ENCODE peak calls at places on chromosomes 5 and 9, in seven cellular contexts. B, G, K, S, F, D and Y are unnamed samples. For H3K4me1, the result is how much of the 10 kb centered on the place peaks cover.

GRCh38 chr9:127185931-127186781 is 63.7 kb upstream of the ANGPTL2 start:
- DNase-seq in K (peak), S (no peak), F (peak), G (no peak), D (peak), B (no peak), Y (peak)

GRCh38 chr5:55467862-55468551 is 66.8 kb downstream of the PLPP1 start:
- DNase-seq in B (no peak), S (no peak), D (no peak), K (no peak), F (no peak), G (no peak), Y (no peak)

GRCh38 chr9:126334626-126335621 is 8.3 kb downstream of the MVB12B start:
- DNase-seq in D (peak), S (no peak), F (no peak), G (peak), B (peak), K (no peak), Y (peak)

GRCh38 chr9:129285979-129286772 is 108.1 kb upstream of the IER5L start:
- DNase-seq in G (no peak), D (no peak), F (no peak), S (no peak), K (peak), B (no peak), Y (no peak)

GRCh38 chr9:36913393-36914211 is 120.5 kb downstream of the PAX5 start:
- DNase-seq in S (no peak), B (no peak), F (no peak), G (no peak), D (no peak), K (no peak), Y (no peak)

GRCh38 chr9:28770827-28771226 is 1197.5 kb upstream of the C9orf72 start:
- DNase-seq in F (no peak), B (no peak), S (no peak), K (no peak), D (no peak), G (no peak), Y (no peak)

GRCh38 chr9:79046401-79046800 is 525.4 kb upstream of the TLE4 start:
- DNase-seq in G (no peak), K (no peak), S (no peak), D (peak), F (no peak), B (no peak), Y (no peak)

GRCh38 chr9:93091453-93092081 is 4.5 kb upstream of the CARD19 start:
- DNase-seq in K (peak), D (peak), F (no peak), B (no peak), S (no peak), G (peak), Y (peak)

GRCh38 chr5:19488786-19489185 is 499.2 kb downstream of the CDH18 start:
- DNase-seq in K (no peak), S (no peak), F (no peak), D (no peak), B (no peak), G (no peak), Y (no peak)

GRCh38 chr5:368162-369084 is 46.9 kb downstream of the AHRR start:
- DNase-seq in B (peak), D (peak), S (no peak), K (no peak), G (no peak), F (no peak), Y (peak)

GRCh38 chr9:91130796-91131318 is 230.9 kb downstream of the AUH start:
- DNase-seq in D (no peak), B (no peak), G (no peak), F (no peak), K (no peak), S (no peak), Y (peak)

GRCh38 chr5:71887680-71888079 is 168.6 kb downstream of the CARTPT start:
- DNase-seq in D (peak), S (no peak), K (no peak), B (no peak), F (no peak), G (peak), Y (peak)

DNA sequence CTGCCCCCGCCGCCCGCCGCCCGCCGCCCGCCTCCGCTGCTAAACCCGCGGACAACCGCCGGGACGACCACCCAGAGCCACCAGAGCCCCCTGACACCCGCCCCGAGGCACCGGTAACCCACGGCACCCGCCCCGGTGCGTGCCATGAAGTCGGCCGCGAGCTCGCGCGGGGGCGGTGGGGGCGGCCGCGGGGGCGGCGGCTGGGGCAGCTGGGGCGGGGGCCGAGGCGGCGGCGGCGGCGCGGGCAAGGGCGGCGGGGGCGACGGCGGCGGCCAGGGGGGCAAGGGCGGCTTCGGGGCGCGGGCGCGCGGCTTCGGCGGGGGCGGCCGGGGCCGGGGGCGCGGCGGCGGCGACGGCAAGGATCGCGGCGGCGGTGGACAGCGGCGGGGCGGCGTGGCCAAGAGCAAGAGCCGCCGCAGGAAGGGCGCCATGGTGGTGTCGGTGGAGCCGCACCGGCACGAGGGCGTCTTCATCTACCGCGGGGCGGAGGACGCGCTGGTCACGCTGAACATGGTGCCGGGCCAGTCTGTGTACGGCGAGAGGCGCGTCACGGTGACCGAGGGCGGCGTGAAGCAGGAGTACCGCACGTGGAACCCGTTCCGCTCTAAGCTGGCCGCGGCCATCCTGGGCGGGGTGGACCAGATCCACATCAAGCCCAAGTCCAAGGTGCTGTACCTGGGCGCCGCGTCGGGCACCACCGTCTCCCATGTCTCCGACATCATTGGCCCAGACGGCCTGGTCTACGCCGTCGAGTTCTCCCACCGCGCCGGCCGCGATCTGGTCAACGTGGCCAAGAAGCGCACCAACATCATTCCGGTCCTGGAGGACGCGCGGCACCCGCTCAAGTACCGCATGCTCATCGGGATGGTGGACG is 493 bp downstream of the FBLL1 start:
- DNase-seq in D (no peak), F (no peak), B (no peak), K (no peak), G (no peak), S (no peak), Y (no peak)
- H3K4me3 ChIP-seq in D (peak), F (peak), B (no peak), K (peak), G (peak), S (peak), Y (peak)

DNA sequence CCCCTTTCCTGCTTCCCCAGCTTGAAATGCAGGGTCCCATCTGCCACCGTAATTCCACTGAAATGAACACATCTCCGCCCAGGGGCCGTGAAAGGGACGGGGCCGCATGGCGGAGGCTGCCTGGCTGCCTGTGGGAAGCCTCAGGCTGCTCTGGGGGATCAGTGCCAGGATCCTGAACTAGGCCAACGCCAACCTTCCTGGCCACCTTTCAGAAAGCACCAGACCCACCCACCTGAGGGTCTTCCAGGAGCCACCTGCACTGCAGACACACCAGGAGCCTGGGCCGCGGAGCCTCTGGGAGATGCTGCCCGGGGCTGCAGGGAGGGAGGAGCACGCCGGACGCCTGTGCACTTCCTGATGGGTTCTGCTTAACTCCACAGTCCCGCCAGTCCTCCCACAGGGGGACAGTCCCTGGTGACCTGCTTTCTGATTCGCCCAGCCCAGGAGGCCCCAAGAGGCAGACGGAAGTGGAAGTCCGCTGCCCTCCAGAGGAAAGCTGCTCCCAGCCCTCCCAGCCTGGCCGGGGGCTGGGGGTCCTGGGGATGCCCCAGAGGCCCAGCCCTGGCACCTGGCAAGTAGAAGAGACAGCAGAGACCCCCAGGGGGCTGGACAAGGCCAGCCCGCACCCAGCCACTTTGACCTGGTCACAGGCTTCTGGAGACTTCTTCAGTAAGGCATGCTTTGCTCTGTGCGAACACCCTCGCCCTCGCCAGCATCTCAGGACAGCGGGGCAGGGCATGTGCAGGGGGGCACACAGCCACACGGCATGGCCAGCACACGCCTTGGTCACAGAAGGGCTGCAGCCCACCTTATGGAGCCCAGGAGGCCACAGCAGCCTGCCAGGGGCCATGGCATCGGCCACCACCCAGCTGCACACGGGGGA is at the start of gene CARD9:
- DNase-seq in D (no peak), F (no peak), S (no peak), G (no peak), K (no peak), B (no peak), Y (no peak)
- H3K4me1 ChIP-seq in D (under half), F (under half), S (under half), G (under half), K (under half), B (under half), Y (under half)

DNA sequence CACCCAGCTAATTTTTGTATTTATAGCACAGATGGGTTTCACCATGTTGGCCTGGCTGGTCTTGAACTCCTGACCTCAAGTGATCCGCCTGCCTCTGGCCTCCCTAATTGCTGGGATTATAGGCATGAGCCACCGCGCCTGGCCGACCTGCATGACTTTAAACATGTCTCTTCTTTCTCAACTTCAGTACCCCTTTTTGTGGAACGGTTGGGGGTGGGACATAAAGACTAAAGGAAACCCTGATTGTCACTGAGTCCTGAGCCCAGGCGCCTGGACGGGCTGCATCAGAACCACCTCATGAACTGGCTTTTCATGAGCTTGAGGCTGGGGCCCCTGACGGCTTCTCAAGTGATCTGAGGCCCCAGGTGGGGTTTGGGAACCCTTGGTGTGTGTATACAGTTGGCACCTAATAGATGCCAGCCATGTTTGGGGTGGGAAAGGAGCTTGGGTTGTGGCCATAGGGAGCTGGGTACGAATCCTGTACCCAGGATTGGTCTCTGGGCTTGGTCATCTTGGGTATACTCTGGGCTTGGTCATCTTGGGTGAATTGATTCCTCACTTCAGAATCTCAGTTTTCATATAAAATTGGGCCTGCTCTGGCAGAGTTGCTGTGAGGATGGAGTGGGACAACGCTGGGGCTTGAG is 2.2 kb downstream of the GRK6 start:
- DNase-seq in S (no peak), F (no peak), K (no peak), B (no peak), G (no peak), D (no peak), Y (no peak)
- H3K4me3 ChIP-seq in S (no peak), F (no peak), K (no peak), B (no peak), G (no peak), D (no peak), Y (no peak)

GRCh38 chr5:119275873-119276214 is 80.0 kb upstream of the TNFAIP8 start:
- DNase-seq in S (no peak), G (no peak), F (no peak), D (no peak), K (no peak), B (no peak), Y (no peak)

GRCh38 chr5:119274767-119275130 is 81.1 kb upstream of the TNFAIP8 start:
- DNase-seq in B (no peak), F (no peak), G (no peak), K (no peak), S (no peak), D (peak), Y (peak)

GRCh38 chr5:119275146-119275872 is 80.5 kb upstream of the TNFAIP8 start:
- DNase-seq in K (no peak), G (peak), F (no peak), B (no peak), S (no peak), D (peak), Y (peak)

GRCh38 chr5:119279093-119279492 is 76.7 kb upstream of the TNFAIP8 start:
- DNase-seq in F (no peak), K (no peak), G (no peak), S (no peak), D (no peak), B (no peak), Y (no peak)

DNA sequence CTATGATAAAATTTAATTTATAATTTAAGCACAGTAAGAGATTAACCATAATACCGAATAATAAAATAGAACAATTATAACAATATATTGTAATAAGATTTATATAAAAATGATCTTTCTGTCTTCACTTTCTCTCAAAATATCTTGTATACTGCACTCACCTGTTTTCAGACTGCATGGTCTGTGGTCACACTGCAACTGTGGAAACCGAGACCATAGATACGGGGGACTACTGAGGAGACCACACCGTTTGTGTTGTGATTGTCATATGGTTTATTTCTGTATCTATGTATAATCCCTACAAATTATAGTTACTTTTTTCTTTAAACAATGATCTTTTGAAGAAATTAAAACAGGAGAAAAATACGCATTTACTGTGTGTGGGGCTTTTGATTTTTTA is 78.8 kb upstream of the TNFAIP8 start:
- DNase-seq in K (no peak), D (no peak), F (no peak), G (no peak), S (no peak), B (no peak), Y (no peak)
- H3K4me1 ChIP-seq in K (under half), D (under half), F (under half), G (under half), S (under half), B (under half), Y (under half)

DNA sequence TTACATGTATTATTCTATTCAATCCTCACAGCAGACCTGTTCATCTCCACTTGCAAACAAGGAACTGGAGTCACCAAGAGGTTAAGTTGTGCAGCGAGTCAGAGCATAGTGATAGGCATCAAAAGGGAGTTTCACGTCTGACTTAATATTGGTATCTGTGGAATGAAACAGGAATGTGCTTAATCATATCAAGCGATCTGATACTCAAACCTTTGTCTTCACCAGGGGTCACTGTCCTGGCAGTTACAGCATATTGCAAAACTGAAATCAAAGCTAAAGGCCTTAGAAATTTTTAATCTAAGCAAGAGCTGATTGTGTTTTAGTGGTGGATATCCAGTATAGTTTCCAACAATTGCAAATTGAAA is 271.6 kb downstream of the PLK2 start:
- DNase-seq in B (peak), F (no peak), G (peak), D (peak), K (no peak), S (no peak), Y (peak)
- H3K4me3 ChIP-seq in B (no peak), F (no peak), G (no peak), D (no peak), K (no peak), S (no peak), Y (peak)

DNA sequence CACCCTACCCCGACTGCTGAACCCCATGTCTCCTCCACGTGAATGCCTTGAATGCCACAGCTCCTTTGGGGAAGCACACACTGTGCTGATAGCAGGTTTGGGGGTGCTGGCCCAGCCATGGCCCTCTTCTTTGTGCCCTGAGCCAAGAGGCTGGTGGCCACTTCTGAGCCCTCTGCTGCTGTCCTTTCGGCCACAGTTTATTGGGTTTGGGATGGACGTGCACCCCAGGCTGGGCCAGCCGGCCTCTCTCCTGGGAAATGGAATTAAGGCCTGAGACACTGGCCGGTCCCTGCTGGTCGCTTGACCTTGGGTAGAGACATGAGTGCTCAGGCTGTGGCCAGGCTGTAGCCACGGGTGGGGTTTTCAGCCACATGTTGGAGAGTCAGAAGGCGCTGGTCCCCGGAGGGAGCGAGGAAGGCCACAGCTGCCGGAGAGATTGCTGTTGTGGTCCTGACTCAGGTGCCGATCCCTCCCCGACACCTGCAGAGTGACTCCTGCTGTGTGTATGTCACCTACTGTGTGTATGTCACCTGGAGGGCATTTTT is 26.6 kb downstream of the FAM163B start:
- DNase-seq in D (no peak), B (no peak), K (no peak), G (no peak), F (peak), S (no peak), Y (no peak)
- H3K4me1 ChIP-seq in D (under half), B (under half), K (under half), G (under half), F (under half), S (under half), Y (under half)

DNA sequence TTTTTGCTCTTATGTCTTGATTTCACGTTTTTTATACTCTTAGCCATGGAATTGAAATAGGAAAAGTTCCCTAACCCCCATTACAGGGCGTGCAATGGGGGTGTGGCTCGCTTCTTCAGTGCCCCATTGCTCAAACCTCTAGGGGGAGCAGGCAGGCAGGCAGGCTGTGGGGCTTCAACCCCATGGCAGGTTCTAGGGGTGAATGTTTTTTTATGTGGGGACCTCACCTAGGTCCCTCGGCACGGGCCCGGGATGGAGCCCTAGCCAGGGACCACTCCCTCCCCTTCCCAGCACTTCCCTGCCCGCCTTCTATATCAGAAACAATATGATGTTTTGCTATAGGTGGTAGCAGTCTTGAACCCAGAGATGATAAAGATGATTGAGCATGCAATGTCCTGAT is 221.3 kb upstream of the SMC2 start:
- DNase-seq in F (no peak), K (no peak), B (no peak), G (no peak), S (no peak), D (no peak), Y (no peak)
- H3K4me3 ChIP-seq in F (no peak), K (no peak), B (no peak), G (no peak), S (no peak), D (no peak), Y (no peak)

GRCh38 chr5:157543825-157544622 is 31.6 kb downstream of the ADAM19 start:
- DNase-seq in S (no peak), F (no peak), D (peak), B (no peak), G (no peak), K (no peak), Y (peak)
- H3K4me1 ChIP-seq in S (under half), F (under half), D (half or more), B (half or more), G (under half), K (under half), Y (half or more)